ENCODE peak calls at places on chromosomes 11 and 22, in ten cellular contexts. D is mesendoderm; U is psoas muscle; H is mucosa of gallbladder; Z is glomerular endothelial cell; X is kidney tubule cell; I is HEK293T; C is T-helper 2 cell; P is heart right ventricle; O is activated CD4-positive, CD25-positive, alpha-beta regulatory T cell treated with anti-CD3 and anti-CD28 coated beads, Interleukin-2, amount 50 U/mL, for 72 hours. Y is an unnamed sample.

GRCh38 chr22:50674606-50675552 is 2.3 kb downstream of the SHANK3 start:
- DNase-seq in D (peak), U (no peak), H (peak), Z (no peak), X (peak), I (peak), C (no peak), P (no peak), O (no peak), Y (peak)

GRCh38 chr11:43987384-43988039 is 45.1 kb downstream of the C11orf96 start:
- DNase-seq in D (peak), U (peak), H (peak), Z (no peak), X (peak), I (no peak), C (no peak), P (peak), O (no peak), Y (no peak)

GRCh38 chr11:61056566-61056965 is 45.7 kb upstream of the CD5 start:
- DNase-seq in D (peak), U (no peak), H (no peak), Z (no peak), X (peak), I (no peak), C (no peak), P (no peak), O (peak), Y (no peak)

GRCh38 chr11:59776210-59777066 is 21.3 kb downstream of the STX3 start:
- DNase-seq in D (no peak), U (no peak), H (peak), Z (no peak), X (peak), I (no peak), C (no peak), P (no peak), O (no peak), Y (peak)

GRCh38 chr11:72581067-72581466 is 93.2 kb downstream of the PDE2A start:
- DNase-seq in D (no peak), U (peak), H (no peak), Z (no peak), X (no peak), I (no peak), C (no peak), P (no peak), O (no peak), Y (no peak)

GRCh38 chr11:2796091-2796490 is 89.5 kb downstream of the CDKN1C start:
- DNase-seq in D (no peak), U (peak), H (no peak), Z (no peak), X (no peak), I (no peak), C (peak), P (no peak), O (no peak), Y (no peak)

GRCh38 chr11:64660205-64660604 is 62.8 kb downstream of the NRXN2 start:
- DNase-seq in D (no peak), U (peak), H (no peak), Z (no peak), X (no peak), I (no peak), C (no peak), P (no peak), O (no peak), Y (no peak)

GRCh38 chr11:35234836-35235235 is 95.9 kb downstream of the CD44 start:
- DNase-seq in D (no peak), U (no peak), H (no peak), Z (no peak), X (peak), I (no peak), C (no peak), P (no peak), O (no peak), Y (no peak)

GRCh38 chr22:28608546-28608945 is 71.1 kb downstream of the TTC28 start:
- DNase-seq in D (peak), U (no peak), H (no peak), Z (no peak), X (no peak), I (no peak), C (no peak), P (no peak), O (no peak), Y (no peak)

GRCh38 chr11:6544921-6545850 is 48.1 kb downstream of the DNHD1 start:
- DNase-seq in D (no peak), U (no peak), H (no peak), Z (no peak), X (no peak), I (no peak), C (no peak), P (no peak), O (no peak), Y (no peak)

GRCh38 chr11:73287400-73288101 is 15.4 kb downstream of the P2RY6 start:
- DNase-seq in D (no peak), U (no peak), H (no peak), Z (no peak), X (no peak), I (no peak), C (no peak), P (peak), O (no peak), Y (no peak)

GRCh38 chr11:86761978-86762377 is 38.4 kb upstream of the PRSS23 start:
- DNase-seq in D (no peak), U (no peak), H (no peak), Z (no peak), X (peak), I (no peak), C (no peak), P (no peak), O (no peak), Y (no peak)

GRCh38 chr11:1358286-1358685 is 31.4 kb upstream of the BRSK2 start:
- DNase-seq in D (no peak), U (peak), H (peak), Z (no peak), X (no peak), I (no peak), C (no peak), P (peak), O (no peak), Y (no peak)

GRCh38 chr11:84103096-84103495 is 816.9 kb upstream of the CCDC90B start:
- DNase-seq in D (no peak), U (no peak), H (no peak), Z (no peak), X (no peak), I (no peak), C (no peak), P (no peak), O (no peak), Y (no peak)

GRCh38 chr22:48605856-48606255 is 1221.8 kb downstream of the BRD1 start:
- DNase-seq in D (peak), U (no peak), H (peak), Z (no peak), X (peak), I (no peak), C (no peak), P (no peak), O (no peak), Y (peak)

GRCh38 chr11:7143908-7144307 is 55.1 kb downstream of the RBMXL2 start:
- DNase-seq in D (peak), U (no peak), H (no peak), Z (peak), X (peak), I (no peak), C (no peak), P (no peak), O (no peak), Y (peak)

GRCh38 chr11:72585762-72586590 is 88.2 kb downstream of the PDE2A start:
- DNase-seq in D (peak), U (peak), H (peak), Z (peak), X (peak), I (peak), C (no peak), P (peak), O (peak), Y (peak)

GRCh38 chr11:45459501-45459900 is 173.4 kb upstream of the SYT13 start:
- DNase-seq in D (no peak), U (no peak), H (no peak), Z (no peak), X (no peak), I (no peak), C (no peak), P (no peak), O (no peak), Y (no peak)

GRCh38 chr11:15367695-15368094 is 253.0 kb downstream of the INSC start:
- DNase-seq in D (no peak), U (no peak), H (no peak), Z (no peak), X (no peak), I (no peak), C (no peak), P (no peak), O (no peak), Y (no peak)

GRCh38 chr22:19872779-19873137 is 18.1 kb upstream of the GNB1L start:
- DNase-seq in D (no peak), U (peak), H (no peak), Z (no peak), X (no peak), I (no peak), C (no peak), P (no peak), O (peak), Y (no peak)

GRCh38 chr11:9015677-9016076 is 11.9 kb upstream of the NRIP3 start:
- DNase-seq in D (peak), U (peak), H (peak), Z (peak), X (peak), I (peak), C (no peak), P (peak), O (peak), Y (peak)

GRCh38 chr11:120135838-120136237 is 2.1 kb downstream of the TRIM29 start:
- DNase-seq in D (no peak), U (no peak), H (peak), Z (no peak), X (no peak), I (no peak), C (no peak), P (no peak), O (no peak), Y (no peak)

GRCh38 chr11:111913997-111914396 is 1.5 kb downstream of the HSPB2 start:
- DNase-seq in D (no peak), U (peak), H (no peak), Z (no peak), X (peak), I (no peak), C (no peak), P (peak), O (no peak), Y (no peak)

GRCh38 chr11:6979365-6979764 is 40.8 kb downstream of the ZNF214 start:
- DNase-seq in D (no peak), U (no peak), H (no peak), Z (no peak), X (no peak), I (no peak), C (no peak), P (no peak), O (no peak), Y (no peak)

GRCh38 chr11:78798567-78799170 is 224.0 kb upstream of the NARS2 start:
- DNase-seq in D (peak), U (peak), H (peak), Z (no peak), X (peak), I (peak), C (no peak), P (peak), O (peak), Y (no peak)

GRCh38 chr22:22791438-22792181 is 96.0 kb upstream of the IGLL5 start:
- DNase-seq in D (no peak), U (no peak), H (no peak), Z (no peak), X (no peak), I (no peak), C (no peak), P (no peak), O (no peak), Y (no peak)

GRCh38 chr11:110711776-110712642 is at the start of gene ARHGAP20:
- DNase-seq in D (peak), U (peak), H (peak), Z (no peak), X (peak), I (peak), C (peak), P (peak), O (peak), Y (peak)

GRCh38 chr11:34899633-34900016 is 16.6 kb downstream of the APIP start:
- DNase-seq in D (peak), U (no peak), H (no peak), Z (no peak), X (no peak), I (no peak), C (no peak), P (no peak), O (no peak), Y (peak)

GRCh38 chr11:1197886-1198765 is 24.7 kb upstream of the MUC5B start:
- DNase-seq in D (no peak), U (peak), H (no peak), Z (no peak), X (no peak), I (no peak), C (no peak), P (no peak), O (peak), Y (no peak)

GRCh38 chr11:73320786-73321325 is 12.8 kb downstream of the ARHGEF17 start:
- DNase-seq in D (no peak), U (peak), H (no peak), Z (no peak), X (no peak), I (no peak), C (no peak), P (no peak), O (no peak), Y (no peak)

GRCh38 chr22:46193898-46194310 is 43.6 kb downstream of the PPARA start:
- DNase-seq in D (no peak), U (no peak), H (no peak), Z (no peak), X (peak), I (no peak), C (no peak), P (no peak), O (no peak), Y (peak)

GRCh38 chr11:131749100-131749499 is 378.7 kb downstream of the NTM start:
- DNase-seq in D (no peak), U (no peak), H (no peak), Z (peak), X (peak), I (no peak), C (no peak), P (no peak), O (no peak), Y (no peak)

GRCh38 chr22:42918500-42918899 is 61.4 kb upstream of the ARFGAP3 start:
- DNase-seq in D (no peak), U (no peak), H (no peak), Z (no peak), X (no peak), I (no peak), C (no peak), P (no peak), O (no peak), Y (no peak)